ENCODE peak calls at places on chromosomes 4 and X, in eight cellular contexts. K is brain microvascular endothelial cell; Q is CD8-positive, alpha-beta T cell; R is cardiac muscle cell; F is aorta; X is sigmoid colon; H is uterus; Y is GM23248. S is an unnamed sample.

GRCh38 chr4:75834772-75835154 is 67.5 kb downstream of the PPEF2 start:
- DNase-seq in Q (no peak), K (no peak), X (no peak), Y (no peak), R (no peak), F (no peak), H (no peak), S (no peak)

GRCh38 chrX:8820910-8821527 is 19.8 kb upstream of the FAM9A start:
- DNase-seq in Q (no peak), X (no peak), H (no peak), F (no peak), R (peak; percentile 52), Y (peak; percentile 33), K (no peak), S (no peak)

GRCh38 chr4:1982124-1983052 is 26.4 kb downstream of the NELFA start:
- DNase-seq in Y (peak; percentile 15), H (no peak), K (no peak), F (no peak), R (no peak), X (no peak), Q (no peak), S (no peak)

GRCh38 chr4:8117278-8117682 is 41.3 kb downstream of the ABLIM2 start:
- DNase-seq in Q (no peak), R (peak; percentile 34), K (peak; percentile 37), F (no peak), X (no peak), H (no peak), Y (peak; percentile 56), S (no peak)

GRCh38 chr4:89108068-89108467 is 3.3 kb upstream of the TIGD2 start:
- DNase-seq in R (no peak), X (no peak), H (no peak), K (no peak), Q (no peak), Y (no peak), F (no peak), S (no peak)

GRCh38 chr4:155639674-155640529 is 26.7 kb upstream of the GUCY1A1 start:
- DNase-seq in Q (no peak), R (no peak), F (no peak), Y (no peak), K (no peak), X (no peak), H (no peak), S (no peak)

GRCh38 chrX:2272337-2272736 is 228.4 kb downstream of the DHRSX start:
- DNase-seq in X (no peak), R (no peak), K (no peak), Q (no peak), H (no peak), F (no peak), Y (no peak), S (peak; percentile 5)

GRCh38 chr4:84378277-84378838 is 120.7 kb downstream of the NKX6-1 start:
- DNase-seq in F (no peak), K (no peak), Y (no peak), X (no peak), Q (no peak), H (no peak), R (no peak), S (no peak)

GRCh38 chrX:105653891-105654290 is 168.4 kb upstream of the NRK start:
- DNase-seq in X (no peak), F (no peak), H (no peak), R (peak; percentile 16), Y (no peak), Q (no peak), K (peak; percentile 1), S (no peak)

GRCh38 chr4:38694330-38694729 is 30.3 kb downstream of the KLF3 start:
- DNase-seq in K (no peak), R (no peak), X (no peak), Q (no peak), Y (no peak), H (no peak), F (no peak), S (no peak)
- H3K27ac ChIP-seq in K (no peak overlapping the region), R (no peak overlapping the region), X (no peak overlapping the region), Q (no peak overlapping the region), Y (no peak overlapping the region), H (no peak overlapping the region), F (no peak overlapping the region), S (no peak overlapping the region)

GRCh38 chrX:71117358-71117757 is 1.0 kb upstream of the MED12 start:
- DNase-seq in R (no peak), X (no peak), Q (no peak), H (no peak), Y (no peak), K (no peak), F (no peak), S (no peak)

GRCh38 chrX:71107762-71108360 is 1.3 kb upstream of the CXorf65 start:
- DNase-seq in Y (no peak), Q (peak; percentile 67), K (no peak), R (peak; percentile 4), X (no peak), F (no peak), H (no peak), S (no peak)

GRCh38 chrX:71107245-71107644 is 705 bp upstream of the CXorf65 start:
- DNase-seq in F (no peak), H (no peak), Y (no peak), R (no peak), Q (no peak), X (no peak), K (no peak), S (no peak)

GRCh38 chrX:71111141-71111843 is at the start of gene IL2RG:
- DNase-seq in H (no peak), F (no peak), Q (peak; percentile 80), X (no peak), K (no peak), R (no peak), Y (no peak), S (no peak)

GRCh38 chrX:71111851-71112468 is 583 bp upstream of the IL2RG start:
- DNase-seq in K (no peak), F (no peak), X (no peak), R (no peak), H (no peak), Q (no peak), Y (no peak), S (no peak)
- H3K27ac ChIP-seq in K (no peak overlapping the region), F (no peak overlapping the region), X (no peak overlapping the region), R (no peak overlapping the region), H (no peak overlapping the region), Q (peak overlapping the region; percentile 96), Y (no peak overlapping the region), S (no peak overlapping the region)

GRCh38 chr4:70657326-70657725 is 9.0 kb downstream of the JCHAIN start:
- DNase-seq in R (no peak), X (no peak), Q (no peak), H (no peak), K (no peak), Y (no peak), F (no peak), S (no peak)

GRCh38 chr4:70654605-70655011 is 11.7 kb downstream of the JCHAIN start:
- DNase-seq in Q (no peak), K (no peak), R (peak; percentile 27), H (no peak), X (no peak), F (no peak), Y (peak; percentile 30), S (no peak)

GRCh38 chr4:70660106-70660505 is 6.2 kb downstream of the JCHAIN start:
- DNase-seq in R (no peak), Y (no peak), K (no peak), F (no peak), X (no peak), Q (no peak), H (no peak), S (no peak)
- H3K27ac ChIP-seq in R (no peak overlapping the region), Y (no peak overlapping the region), K (no peak overlapping the region), F (no peak overlapping the region), X (no peak overlapping the region), Q (no peak overlapping the region), H (no peak overlapping the region), S (no peak overlapping the region)

DNA sequence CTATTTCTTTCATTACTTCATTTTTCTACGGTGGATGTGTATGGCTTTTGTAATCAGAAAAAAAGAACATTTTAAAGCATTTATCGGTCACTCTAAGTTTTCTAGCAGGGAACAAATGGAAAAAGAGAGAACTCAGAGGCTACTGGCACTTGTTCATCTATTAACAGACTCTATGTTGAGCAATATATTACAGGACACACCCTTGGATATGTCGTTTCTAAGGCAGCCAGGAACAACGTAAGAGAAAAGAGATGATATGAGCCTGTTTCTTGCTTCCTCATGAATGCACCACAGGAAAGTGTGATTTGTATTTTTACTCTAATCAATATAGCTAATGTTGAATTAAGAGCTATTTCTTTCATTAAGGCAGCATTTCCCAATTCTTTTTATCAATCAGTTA is 13.2 kb downstream of the RAB9B start:
- DNase-seq in Y (peak; percentile 64), Q (no peak), H (no peak), R (peak; percentile 31), X (no peak), K (no peak), F (no peak), S (no peak)
- H3K27ac ChIP-seq in Y (no peak overlapping the region), Q (no peak overlapping the region), H (no peak overlapping the region), R (no peak overlapping the region), X (no peak overlapping the region), K (no peak overlapping the region), F (no peak overlapping the region), S (no peak overlapping the region)

DNA sequence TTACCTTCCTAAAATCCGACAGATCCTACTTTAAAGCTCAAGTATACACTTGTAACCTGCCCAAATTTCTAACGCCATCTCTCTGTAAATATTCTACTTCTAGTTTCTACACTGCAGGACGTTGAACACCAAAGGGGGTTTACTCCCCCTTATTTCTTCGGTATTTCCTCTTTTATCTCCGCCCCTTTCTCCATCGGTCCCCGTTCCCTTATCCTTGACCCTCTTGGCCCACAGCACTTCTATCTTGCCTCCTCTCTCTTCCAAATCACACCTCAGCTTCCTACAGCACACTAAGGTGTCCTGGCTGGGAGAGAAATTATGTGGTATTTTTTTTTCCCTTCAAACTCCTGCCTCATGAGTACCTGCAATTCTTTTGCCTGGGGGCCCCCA is 728 bp downstream of the ZMAT1 start:
- DNase-seq in F (no peak), K (no peak), Y (no peak), X (no peak), Q (no peak), R (no peak), H (no peak), S (no peak)
- H3K27ac ChIP-seq in F (peak overlapping the region; percentile 85), K (no peak overlapping the region), Y (no peak overlapping the region), X (peak overlapping the region; percentile 98), Q (peak overlapping the region; percentile 59), R (peak overlapping the region; percentile 94), H (peak overlapping the region; percentile 94), S (peak overlapping the region; percentile 95)

DNA sequence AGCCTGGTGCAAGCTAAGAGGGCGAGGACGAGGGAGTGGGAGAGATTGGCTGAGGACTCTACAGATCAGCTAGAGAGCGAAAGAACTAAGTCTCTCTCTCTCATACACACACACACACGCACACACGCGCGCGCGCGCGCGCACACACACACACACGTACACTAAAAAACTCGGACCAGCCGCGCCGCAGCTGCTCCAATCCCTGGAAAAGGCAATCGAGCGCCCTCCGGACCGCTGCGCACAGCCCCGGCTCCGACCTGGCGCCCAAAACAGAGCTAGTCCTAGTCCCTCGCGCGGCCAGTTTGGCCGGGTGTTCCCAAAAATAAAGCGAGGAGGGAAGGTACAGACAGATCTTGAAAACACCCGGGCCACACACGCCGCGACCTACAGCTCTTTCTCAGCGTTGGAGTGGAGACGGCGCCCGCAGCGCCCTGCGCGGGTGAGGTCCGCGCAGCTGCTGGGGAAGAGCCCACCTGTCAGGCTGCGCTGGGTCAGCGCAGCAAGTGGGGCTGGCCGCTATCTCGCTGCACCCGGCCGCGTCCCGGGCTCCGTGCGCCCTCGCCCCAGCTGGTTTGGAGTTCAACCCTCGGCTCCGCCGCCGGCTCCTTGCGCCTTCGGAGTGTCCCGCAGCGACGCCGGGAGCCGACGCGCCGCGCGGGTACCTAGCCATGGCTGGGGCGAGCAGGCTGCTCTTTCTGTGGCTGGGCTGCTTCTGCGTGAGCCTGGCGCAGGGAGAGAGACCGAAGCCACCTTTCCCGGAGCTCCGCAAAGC is at the start of gene BMP3:
- DNase-seq in H (no peak), K (no peak), F (no peak), Y (peak; percentile 52), Q (no peak), R (peak; percentile 32), X (peak; percentile 86), S (no peak)
- H3K27ac ChIP-seq in H (no peak within 1 kb of the TSS), K (no peak within 1 kb of the TSS), F (no peak within 1 kb of the TSS), Y (no peak within 1 kb of the TSS), Q (no peak within 1 kb of the TSS), R (no peak within 1 kb of the TSS), X (peak within 1 kb of the TSS; percentile 85), S (no peak within 1 kb of the TSS)